ENCODE peak calls at places on chromosomes 13 and 19, in five cellular contexts. One of them, this sample, is unnamed. For H3K9me3 and H3K36me3, the result is how much of the 10 kb centered on the place peaks cover.

GRCh38 chr19:23482829-23483228 is 87.6 kb upstream of the ZNF91 start:
- DNase-seq in heart left ventricle: no peak
- DNase-seq in heart right ventricle: no peak
- DNase-seq in gastrocnemius medialis: no peak
- DNase-seq in Peyer's patch: no peak
- DNase-seq in this sample: no peak

GRCh38 chr19:46739290-46739771 is 6.5 kb upstream of the FKRP start:
- DNase-seq in heart left ventricle: peak
- DNase-seq in heart right ventricle: peak
- DNase-seq in gastrocnemius medialis: peak
- DNase-seq in Peyer's patch: peak
- DNase-seq in this sample: peak

GRCh38 chr19:34416021-34416545 is 11.9 kb downstream of the PDCD2L start:
- DNase-seq in heart left ventricle: no peak
- DNase-seq in heart right ventricle: no peak
- DNase-seq in gastrocnemius medialis: no peak
- DNase-seq in Peyer's patch: no peak
- DNase-seq in this sample: no peak

GRCh38 chr13:40589285-40590109 is 76.9 kb downstream of the FOXO1 start:
- DNase-seq in heart left ventricle: no peak
- DNase-seq in heart right ventricle: peak
- DNase-seq in gastrocnemius medialis: peak
- DNase-seq in Peyer's patch: no peak
- DNase-seq in this sample: peak

GRCh38 chr19:47609885-47610545 is 1.1 kb downstream of the BICRA start:
- DNase-seq in heart left ventricle: peak
- DNase-seq in heart right ventricle: peak
- DNase-seq in gastrocnemius medialis: peak
- DNase-seq in Peyer's patch: peak
- DNase-seq in this sample: peak

GRCh38 chr19:38409631-38410133 is 6.8 kb downstream of the FAM98C start:
- DNase-seq in heart left ventricle: no peak
- DNase-seq in heart right ventricle: peak
- DNase-seq in gastrocnemius medialis: no peak
- DNase-seq in Peyer's patch: peak
- DNase-seq in this sample: no peak

GRCh38 chr13:49539313-49539712 is 43.6 kb downstream of the PHF11 start:
- DNase-seq in heart left ventricle: no peak
- DNase-seq in heart right ventricle: no peak
- DNase-seq in gastrocnemius medialis: no peak
- DNase-seq in Peyer's patch: no peak
- DNase-seq in this sample: no peak

GRCh38 chr13:33372251-33372919 is 86.8 kb upstream of the STARD13 start:
- DNase-seq in heart left ventricle: no peak
- DNase-seq in heart right ventricle: no peak
- DNase-seq in gastrocnemius medialis: no peak
- DNase-seq in Peyer's patch: no peak
- DNase-seq in this sample: no peak

GRCh38 chr19:48393559-48394330 is at the start of gene GRIN2D:
- DNase-seq in heart left ventricle: no peak
- DNase-seq in heart right ventricle: no peak
- DNase-seq in gastrocnemius medialis: no peak
- DNase-seq in Peyer's patch: peak
- DNase-seq in this sample: no peak

GRCh38 chr19:44774614-44775013 is 3.1 kb upstream of the CBLC start:
- DNase-seq in heart left ventricle: no peak
- DNase-seq in heart right ventricle: no peak
- DNase-seq in gastrocnemius medialis: no peak
- DNase-seq in Peyer's patch: no peak
- DNase-seq in this sample: no peak

GRCh38 chr13:113018676-113019465 is 49.9 kb downstream of the MCF2L start:
- DNase-seq in heart left ventricle: no peak
- DNase-seq in heart right ventricle: no peak
- DNase-seq in gastrocnemius medialis: no peak
- DNase-seq in Peyer's patch: no peak
- DNase-seq in this sample: no peak

GRCh38 chr13:36242761-36243160 is 28.4 kb upstream of the SOHLH2 start:
- DNase-seq in heart left ventricle: no peak
- DNase-seq in heart right ventricle: no peak
- DNase-seq in gastrocnemius medialis: no peak
- DNase-seq in Peyer's patch: no peak
- DNase-seq in this sample: no peak

GRCh38 chr13:36819811-36820140 is 754 bp downstream of the RFXAP start:
- DNase-seq in heart left ventricle: no peak
- DNase-seq in heart right ventricle: peak
- DNase-seq in gastrocnemius medialis: no peak
- DNase-seq in Peyer's patch: no peak
- DNase-seq in this sample: no peak

GRCh38 chr13:76596216-76596615 is 290.0 kb downstream of the KCTD12 start:
- DNase-seq in heart left ventricle: no peak
- DNase-seq in heart right ventricle: no peak
- DNase-seq in gastrocnemius medialis: no peak
- DNase-seq in Peyer's patch: no peak
- DNase-seq in this sample: no peak

GRCh38 chr19:46571495-46571894 is 29.6 kb upstream of the CALM3 start:
- DNase-seq in heart left ventricle: no peak
- DNase-seq in heart right ventricle: no peak
- DNase-seq in gastrocnemius medialis: no peak
- DNase-seq in Peyer's patch: no peak
- DNase-seq in this sample: no peak

GRCh38 chr13:25771208-25771607 is 280.6 kb downstream of the SHISA2 start:
- DNase-seq in heart left ventricle: no peak
- DNase-seq in heart right ventricle: no peak
- DNase-seq in gastrocnemius medialis: no peak
- DNase-seq in Peyer's patch: no peak
- DNase-seq in this sample: no peak

GRCh38 chr13:35472308-35473008 is 4.0 kb downstream of the MAB21L1 start:
- DNase-seq in heart left ventricle: no peak
- DNase-seq in heart right ventricle: no peak
- DNase-seq in gastrocnemius medialis: no peak
- DNase-seq in Peyer's patch: no peak
- DNase-seq in this sample: peak

GRCh38 chr19:50580970-50581636 is 12.9 kb upstream of the LRRC4B start:
- DNase-seq in heart left ventricle: no peak
- DNase-seq in heart right ventricle: no peak
- DNase-seq in gastrocnemius medialis: no peak
- DNase-seq in Peyer's patch: no peak
- DNase-seq in this sample: no peak

GRCh38 chr19:50580240-50580639 is 12.0 kb upstream of the LRRC4B start:
- DNase-seq in heart left ventricle: no peak
- DNase-seq in heart right ventricle: no peak
- DNase-seq in gastrocnemius medialis: no peak
- DNase-seq in Peyer's patch: no peak
- DNase-seq in this sample: no peak
- H3K9me3 ChIP-seq in heart left ventricle: under half
- H3K9me3 ChIP-seq in heart right ventricle: under half
- H3K9me3 ChIP-seq in gastrocnemius medialis: under half
- H3K9me3 ChIP-seq in Peyer's patch: under half
- H3K9me3 ChIP-seq in this sample: under half

GRCh38 chr19:11942008-11942842 is 17.3 kb downstream of the ZNF700 start:
- DNase-seq in heart left ventricle: no peak
- DNase-seq in heart right ventricle: no peak
- DNase-seq in gastrocnemius medialis: no peak
- DNase-seq in Peyer's patch: no peak
- DNase-seq in this sample: no peak

GRCh38 chr19:11944656-11945055 is 19.7 kb downstream of the ZNF700 start:
- DNase-seq in heart left ventricle: no peak
- DNase-seq in heart right ventricle: no peak
- DNase-seq in gastrocnemius medialis: no peak
- DNase-seq in Peyer's patch: no peak
- DNase-seq in this sample: no peak

GRCh38 chr19:11948646-11949045 is 16.2 kb upstream of the ZNF763 start:
- DNase-seq in heart left ventricle: no peak
- DNase-seq in heart right ventricle: no peak
- DNase-seq in gastrocnemius medialis: no peak
- DNase-seq in Peyer's patch: no peak
- DNase-seq in this sample: no peak

DNA sequence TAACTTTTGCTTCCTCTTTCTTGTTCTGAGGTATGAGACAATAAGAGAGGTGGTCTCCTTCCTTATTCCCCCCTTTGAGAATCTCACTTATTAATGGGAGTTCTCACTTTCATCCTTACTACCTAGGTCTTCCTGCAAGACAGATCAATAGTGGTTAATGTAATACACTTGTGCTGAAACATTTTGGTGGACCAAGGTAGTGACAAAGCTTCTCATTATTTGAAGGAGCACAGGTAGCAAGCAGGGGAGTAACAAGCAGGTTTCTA is 17.9 kb downstream of the ZNF700 start:
- DNase-seq in heart left ventricle: no peak
- DNase-seq in heart right ventricle: no peak
- DNase-seq in gastrocnemius medialis: no peak
- DNase-seq in Peyer's patch: no peak
- DNase-seq in this sample: no peak
- H3K36me3 ChIP-seq in heart left ventricle: half or more
- H3K36me3 ChIP-seq in heart right ventricle: under half
- H3K36me3 ChIP-seq in gastrocnemius medialis: under half
- H3K36me3 ChIP-seq in Peyer's patch: under half
- H3K36me3 ChIP-seq in this sample: under half

GRCh38 chr19:15775249-15775648 is 12.2 kb upstream of the OR10H5 start:
- DNase-seq in heart left ventricle: no peak
- DNase-seq in heart right ventricle: no peak
- DNase-seq in gastrocnemius medialis: no peak
- DNase-seq in Peyer's patch: no peak
- DNase-seq in this sample: no peak

GRCh38 chr19:15776991-15777787 is 10.3 kb upstream of the OR10H5 start:
- DNase-seq in heart left ventricle: no peak
- DNase-seq in heart right ventricle: no peak
- DNase-seq in gastrocnemius medialis: no peak
- DNase-seq in Peyer's patch: no peak
- DNase-seq in this sample: no peak

GRCh38 chr19:15779756-15780476 is 7.5 kb upstream of the OR10H5 start:
- DNase-seq in heart left ventricle: peak
- DNase-seq in heart right ventricle: peak
- DNase-seq in gastrocnemius medialis: peak
- DNase-seq in Peyer's patch: no peak
- DNase-seq in this sample: peak

GRCh38 chr19:15780595-15781418 is 6.7 kb upstream of the OR10H5 start:
- DNase-seq in heart left ventricle: no peak
- DNase-seq in heart right ventricle: no peak
- DNase-seq in gastrocnemius medialis: no peak
- DNase-seq in Peyer's patch: no peak
- DNase-seq in this sample: no peak

GRCh38 chr19:15776264-15776663 is 11.2 kb upstream of the OR10H5 start:
- DNase-seq in heart left ventricle: no peak
- DNase-seq in heart right ventricle: no peak
- DNase-seq in gastrocnemius medialis: no peak
- DNase-seq in Peyer's patch: no peak
- DNase-seq in this sample: no peak
- H3K9me3 ChIP-seq in heart left ventricle: under half
- H3K9me3 ChIP-seq in heart right ventricle: under half
- H3K9me3 ChIP-seq in gastrocnemius medialis: under half
- H3K9me3 ChIP-seq in Peyer's patch: under half
- H3K9me3 ChIP-seq in this sample: under half

DNA sequence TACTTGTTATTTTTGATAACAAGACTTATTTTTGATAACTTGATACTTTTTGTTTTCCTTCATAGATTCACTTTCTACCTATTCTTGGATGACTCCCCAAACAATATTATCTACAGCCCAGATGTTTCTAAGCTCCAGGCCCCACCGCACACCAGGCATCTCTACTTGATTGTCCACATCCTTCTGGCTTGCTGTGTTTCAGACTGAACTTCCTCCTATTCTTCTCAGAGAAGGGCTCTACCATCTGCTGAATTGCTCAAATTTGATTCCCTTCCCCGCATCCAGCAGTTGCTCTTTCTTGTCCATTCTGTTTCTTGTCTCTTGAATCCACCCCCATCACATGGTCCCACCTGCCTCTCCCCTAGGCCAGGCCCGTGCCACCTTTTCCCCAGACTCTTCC is 13.0 kb downstream of the NUDT15 start:
- DNase-seq in heart left ventricle: no peak
- DNase-seq in heart right ventricle: no peak
- DNase-seq in gastrocnemius medialis: no peak
- DNase-seq in Peyer's patch: no peak
- DNase-seq in this sample: no peak
- H3K36me3 ChIP-seq in heart left ventricle: half or more
- H3K36me3 ChIP-seq in heart right ventricle: under half
- H3K36me3 ChIP-seq in gastrocnemius medialis: under half
- H3K36me3 ChIP-seq in Peyer's patch: under half
- H3K36me3 ChIP-seq in this sample: half or more

DNA sequence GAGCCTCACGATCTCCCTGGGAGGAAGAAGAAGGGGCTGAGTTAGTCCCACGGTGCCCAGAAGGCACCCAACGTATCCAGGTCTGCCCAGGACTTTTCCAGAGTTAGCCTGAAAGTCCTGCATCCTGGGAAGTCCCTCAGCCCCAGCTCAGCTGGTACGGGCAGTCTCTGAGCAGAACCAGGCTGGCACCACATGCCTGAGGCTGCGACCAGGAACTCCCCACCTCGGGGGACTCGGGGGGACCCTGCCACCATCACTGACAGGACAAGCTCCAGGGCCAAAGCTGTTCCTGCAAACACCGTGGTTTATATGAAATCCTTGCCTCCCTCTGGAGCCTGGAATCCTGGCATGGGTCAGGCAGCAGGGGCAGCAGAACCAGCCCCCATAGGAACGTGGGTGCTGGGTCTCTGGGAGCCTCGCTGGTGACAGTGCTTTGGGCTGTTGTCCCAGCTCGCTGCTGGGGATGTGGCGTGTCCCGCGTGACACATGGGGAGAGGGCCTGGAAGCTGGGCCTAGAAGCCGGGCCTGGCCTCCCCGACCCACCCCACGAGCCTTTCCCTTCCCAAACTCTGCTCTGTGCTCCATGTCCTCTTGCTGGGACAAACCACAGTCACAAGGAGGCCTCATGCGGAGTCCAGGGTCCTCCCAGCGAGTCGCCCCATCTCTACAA is 55.5 kb downstream of the GNG7 start:
- DNase-seq in heart left ventricle: no peak
- DNase-seq in heart right ventricle: no peak
- DNase-seq in gastrocnemius medialis: no peak
- DNase-seq in Peyer's patch: no peak
- DNase-seq in this sample: no peak
- H3K9me3 ChIP-seq in heart left ventricle: under half
- H3K9me3 ChIP-seq in heart right ventricle: under half
- H3K9me3 ChIP-seq in gastrocnemius medialis: under half
- H3K9me3 ChIP-seq in Peyer's patch: under half
- H3K9me3 ChIP-seq in this sample: under half

This sample was measured in psoas muscle.